ENCODE peak calls at places on chromosomes 4 and X, in ten cellular contexts. One of them, this sample, is unnamed.

GRCh38 chr4:85446462-85446861 is 28.5 kb upstream of the ARHGAP24 start:
- ATAC-seq in gastroesophageal sphincter: peak
- ATAC-seq in activated naive CD8-positive, alpha-beta T cell treated with anti-CD3 and anti-CD28 coated beads, Interleukin-2, amount 10 ng/mL, durations not matched to agents 7 days and 5 days: no peak
- ATAC-seq in CD4-positive, alpha-beta T cell: no peak
- ATAC-seq in CD8-positive, alpha-beta T cell: no peak
- ATAC-seq in activated T-cell treated with anti-CD3 and anti-CD28 coated beads, Interleukin-2, amount 50 U/mL, for 4 hours: no peak
- ATAC-seq in lung: no peak
- ATAC-seq in activated CD8-positive, alpha-beta T cell treated with anti-CD3 and anti-CD28 coated beads, Interleukin-2, amount 10 ng/mL, durations not matched to agents 7 days and 5 days: no peak
- ATAC-seq in foreskin keratinocyte: no peak
- ATAC-seq in naive thymus-derived CD8-positive, alpha-beta T cell: no peak
- ATAC-seq in this sample: no peak

GRCh38 chr4:56276547-56276946 is 110.7 kb downstream of the AASDH start:
- ATAC-seq in gastroesophageal sphincter: no peak
- ATAC-seq in activated naive CD8-positive, alpha-beta T cell treated with anti-CD3 and anti-CD28 coated beads, Interleukin-2, amount 10 ng/mL, durations not matched to agents 7 days and 5 days: no peak
- ATAC-seq in CD4-positive, alpha-beta T cell: no peak
- ATAC-seq in CD8-positive, alpha-beta T cell: no peak
- ATAC-seq in activated T-cell treated with anti-CD3 and anti-CD28 coated beads, Interleukin-2, amount 50 U/mL, for 4 hours: peak
- ATAC-seq in lung: no peak
- ATAC-seq in activated CD8-positive, alpha-beta T cell treated with anti-CD3 and anti-CD28 coated beads, Interleukin-2, amount 10 ng/mL, durations not matched to agents 7 days and 5 days: no peak
- ATAC-seq in foreskin keratinocyte: peak
- ATAC-seq in naive thymus-derived CD8-positive, alpha-beta T cell: no peak
- ATAC-seq in this sample: peak

GRCh38 chr4:47010347-47011188 is 17.2 kb upstream of the GABRA4 start:
- ATAC-seq in gastroesophageal sphincter: no peak
- ATAC-seq in activated naive CD8-positive, alpha-beta T cell treated with anti-CD3 and anti-CD28 coated beads, Interleukin-2, amount 10 ng/mL, durations not matched to agents 7 days and 5 days: peak
- ATAC-seq in CD4-positive, alpha-beta T cell: no peak
- ATAC-seq in CD8-positive, alpha-beta T cell: peak
- ATAC-seq in activated T-cell treated with anti-CD3 and anti-CD28 coated beads, Interleukin-2, amount 50 U/mL, for 4 hours: peak
- ATAC-seq in lung: no peak
- ATAC-seq in activated CD8-positive, alpha-beta T cell treated with anti-CD3 and anti-CD28 coated beads, Interleukin-2, amount 10 ng/mL, durations not matched to agents 7 days and 5 days: peak
- ATAC-seq in foreskin keratinocyte: no peak
- ATAC-seq in naive thymus-derived CD8-positive, alpha-beta T cell: no peak
- ATAC-seq in this sample: peak

GRCh38 chrX:153590961-153591956 is 7.7 kb downstream of the CCNQ start:
- ATAC-seq in gastroesophageal sphincter: no peak
- ATAC-seq in activated naive CD8-positive, alpha-beta T cell treated with anti-CD3 and anti-CD28 coated beads, Interleukin-2, amount 10 ng/mL, durations not matched to agents 7 days and 5 days: no peak
- ATAC-seq in CD4-positive, alpha-beta T cell: no peak
- ATAC-seq in CD8-positive, alpha-beta T cell: no peak
- ATAC-seq in activated T-cell treated with anti-CD3 and anti-CD28 coated beads, Interleukin-2, amount 50 U/mL, for 4 hours: no peak
- ATAC-seq in lung: no peak
- ATAC-seq in activated CD8-positive, alpha-beta T cell treated with anti-CD3 and anti-CD28 coated beads, Interleukin-2, amount 10 ng/mL, durations not matched to agents 7 days and 5 days: no peak
- ATAC-seq in foreskin keratinocyte: no peak
- ATAC-seq in naive thymus-derived CD8-positive, alpha-beta T cell: no peak
- ATAC-seq in this sample: no peak

GRCh38 chr4:74056858-74057562 is 18.5 kb upstream of the CXCL3 start:
- ATAC-seq in gastroesophageal sphincter: no peak
- ATAC-seq in activated naive CD8-positive, alpha-beta T cell treated with anti-CD3 and anti-CD28 coated beads, Interleukin-2, amount 10 ng/mL, durations not matched to agents 7 days and 5 days: no peak
- ATAC-seq in CD4-positive, alpha-beta T cell: no peak
- ATAC-seq in CD8-positive, alpha-beta T cell: no peak
- ATAC-seq in activated T-cell treated with anti-CD3 and anti-CD28 coated beads, Interleukin-2, amount 50 U/mL, for 4 hours: no peak
- ATAC-seq in lung: no peak
- ATAC-seq in activated CD8-positive, alpha-beta T cell treated with anti-CD3 and anti-CD28 coated beads, Interleukin-2, amount 10 ng/mL, durations not matched to agents 7 days and 5 days: no peak
- ATAC-seq in foreskin keratinocyte: peak
- ATAC-seq in naive thymus-derived CD8-positive, alpha-beta T cell: no peak
- ATAC-seq in this sample: no peak

GRCh38 chr4:43456383-43456782 is 563.9 kb downstream of the GRXCR1 start:
- ATAC-seq in gastroesophageal sphincter: no peak
- ATAC-seq in activated naive CD8-positive, alpha-beta T cell treated with anti-CD3 and anti-CD28 coated beads, Interleukin-2, amount 10 ng/mL, durations not matched to agents 7 days and 5 days: no peak
- ATAC-seq in CD4-positive, alpha-beta T cell: no peak
- ATAC-seq in CD8-positive, alpha-beta T cell: no peak
- ATAC-seq in activated T-cell treated with anti-CD3 and anti-CD28 coated beads, Interleukin-2, amount 50 U/mL, for 4 hours: no peak
- ATAC-seq in lung: no peak
- ATAC-seq in activated CD8-positive, alpha-beta T cell treated with anti-CD3 and anti-CD28 coated beads, Interleukin-2, amount 10 ng/mL, durations not matched to agents 7 days and 5 days: no peak
- ATAC-seq in foreskin keratinocyte: peak
- ATAC-seq in naive thymus-derived CD8-positive, alpha-beta T cell: no peak
- ATAC-seq in this sample: no peak

GRCh38 chrX:103830848-103831247 is 1.2 kb downstream of the RAB9B start:
- ATAC-seq in gastroesophageal sphincter: no peak
- ATAC-seq in activated naive CD8-positive, alpha-beta T cell treated with anti-CD3 and anti-CD28 coated beads, Interleukin-2, amount 10 ng/mL, durations not matched to agents 7 days and 5 days: no peak
- ATAC-seq in CD4-positive, alpha-beta T cell: no peak
- ATAC-seq in CD8-positive, alpha-beta T cell: no peak
- ATAC-seq in activated T-cell treated with anti-CD3 and anti-CD28 coated beads, Interleukin-2, amount 50 U/mL, for 4 hours: no peak
- ATAC-seq in lung: no peak
- ATAC-seq in activated CD8-positive, alpha-beta T cell treated with anti-CD3 and anti-CD28 coated beads, Interleukin-2, amount 10 ng/mL, durations not matched to agents 7 days and 5 days: no peak
- ATAC-seq in foreskin keratinocyte: no peak
- ATAC-seq in naive thymus-derived CD8-positive, alpha-beta T cell: no peak
- ATAC-seq in this sample: no peak

GRCh38 chrX:8811611-8812010 is 10.4 kb upstream of the FAM9A start:
- ATAC-seq in gastroesophageal sphincter: no peak
- ATAC-seq in activated naive CD8-positive, alpha-beta T cell treated with anti-CD3 and anti-CD28 coated beads, Interleukin-2, amount 10 ng/mL, durations not matched to agents 7 days and 5 days: no peak
- ATAC-seq in CD4-positive, alpha-beta T cell: no peak
- ATAC-seq in CD8-positive, alpha-beta T cell: no peak
- ATAC-seq in activated T-cell treated with anti-CD3 and anti-CD28 coated beads, Interleukin-2, amount 50 U/mL, for 4 hours: no peak
- ATAC-seq in lung: no peak
- ATAC-seq in activated CD8-positive, alpha-beta T cell treated with anti-CD3 and anti-CD28 coated beads, Interleukin-2, amount 10 ng/mL, durations not matched to agents 7 days and 5 days: no peak
- ATAC-seq in foreskin keratinocyte: no peak
- ATAC-seq in naive thymus-derived CD8-positive, alpha-beta T cell: no peak
- ATAC-seq in this sample: no peak

GRCh38 chr4:4872148-4872903 is 12.9 kb downstream of the MSX1 start:
- ATAC-seq in gastroesophageal sphincter: no peak
- ATAC-seq in activated naive CD8-positive, alpha-beta T cell treated with anti-CD3 and anti-CD28 coated beads, Interleukin-2, amount 10 ng/mL, durations not matched to agents 7 days and 5 days: no peak
- ATAC-seq in CD4-positive, alpha-beta T cell: no peak
- ATAC-seq in CD8-positive, alpha-beta T cell: no peak
- ATAC-seq in activated T-cell treated with anti-CD3 and anti-CD28 coated beads, Interleukin-2, amount 50 U/mL, for 4 hours: no peak
- ATAC-seq in lung: no peak
- ATAC-seq in activated CD8-positive, alpha-beta T cell treated with anti-CD3 and anti-CD28 coated beads, Interleukin-2, amount 10 ng/mL, durations not matched to agents 7 days and 5 days: no peak
- ATAC-seq in foreskin keratinocyte: no peak
- ATAC-seq in naive thymus-derived CD8-positive, alpha-beta T cell: no peak
- ATAC-seq in this sample: no peak

GRCh38 chr4:48108309-48109073 is 25.6 kb downstream of the TXK start:
- ATAC-seq in gastroesophageal sphincter: no peak
- ATAC-seq in activated naive CD8-positive, alpha-beta T cell treated with anti-CD3 and anti-CD28 coated beads, Interleukin-2, amount 10 ng/mL, durations not matched to agents 7 days and 5 days: no peak
- ATAC-seq in CD4-positive, alpha-beta T cell: no peak
- ATAC-seq in CD8-positive, alpha-beta T cell: no peak
- ATAC-seq in activated T-cell treated with anti-CD3 and anti-CD28 coated beads, Interleukin-2, amount 50 U/mL, for 4 hours: no peak
- ATAC-seq in lung: no peak
- ATAC-seq in activated CD8-positive, alpha-beta T cell treated with anti-CD3 and anti-CD28 coated beads, Interleukin-2, amount 10 ng/mL, durations not matched to agents 7 days and 5 days: no peak
- ATAC-seq in foreskin keratinocyte: peak
- ATAC-seq in naive thymus-derived CD8-positive, alpha-beta T cell: no peak
- ATAC-seq in this sample: no peak

GRCh38 chrX:26649534-26649933 is 433.6 kb downstream of the MAGEB5 start:
- ATAC-seq in gastroesophageal sphincter: no peak
- ATAC-seq in activated naive CD8-positive, alpha-beta T cell treated with anti-CD3 and anti-CD28 coated beads, Interleukin-2, amount 10 ng/mL, durations not matched to agents 7 days and 5 days: no peak
- ATAC-seq in CD4-positive, alpha-beta T cell: no peak
- ATAC-seq in CD8-positive, alpha-beta T cell: no peak
- ATAC-seq in activated T-cell treated with anti-CD3 and anti-CD28 coated beads, Interleukin-2, amount 50 U/mL, for 4 hours: no peak
- ATAC-seq in lung: no peak
- ATAC-seq in activated CD8-positive, alpha-beta T cell treated with anti-CD3 and anti-CD28 coated beads, Interleukin-2, amount 10 ng/mL, durations not matched to agents 7 days and 5 days: no peak
- ATAC-seq in foreskin keratinocyte: no peak
- ATAC-seq in naive thymus-derived CD8-positive, alpha-beta T cell: no peak
- ATAC-seq in this sample: no peak

GRCh38 chr4:82998898-82999297 is 11.7 kb downstream of the LIN54 start:
- ATAC-seq in gastroesophageal sphincter: no peak
- ATAC-seq in activated naive CD8-positive, alpha-beta T cell treated with anti-CD3 and anti-CD28 coated beads, Interleukin-2, amount 10 ng/mL, durations not matched to agents 7 days and 5 days: no peak
- ATAC-seq in CD4-positive, alpha-beta T cell: no peak
- ATAC-seq in CD8-positive, alpha-beta T cell: no peak
- ATAC-seq in activated T-cell treated with anti-CD3 and anti-CD28 coated beads, Interleukin-2, amount 50 U/mL, for 4 hours: no peak
- ATAC-seq in lung: no peak
- ATAC-seq in activated CD8-positive, alpha-beta T cell treated with anti-CD3 and anti-CD28 coated beads, Interleukin-2, amount 10 ng/mL, durations not matched to agents 7 days and 5 days: no peak
- ATAC-seq in foreskin keratinocyte: no peak
- ATAC-seq in naive thymus-derived CD8-positive, alpha-beta T cell: no peak
- ATAC-seq in this sample: no peak

GRCh38 chr4:168488800-168489404 is 8.0 kb upstream of the PALLD start:
- ATAC-seq in gastroesophageal sphincter: no peak
- ATAC-seq in activated naive CD8-positive, alpha-beta T cell treated with anti-CD3 and anti-CD28 coated beads, Interleukin-2, amount 10 ng/mL, durations not matched to agents 7 days and 5 days: no peak
- ATAC-seq in CD4-positive, alpha-beta T cell: no peak
- ATAC-seq in CD8-positive, alpha-beta T cell: no peak
- ATAC-seq in activated T-cell treated with anti-CD3 and anti-CD28 coated beads, Interleukin-2, amount 50 U/mL, for 4 hours: no peak
- ATAC-seq in lung: no peak
- ATAC-seq in activated CD8-positive, alpha-beta T cell treated with anti-CD3 and anti-CD28 coated beads, Interleukin-2, amount 10 ng/mL, durations not matched to agents 7 days and 5 days: no peak
- ATAC-seq in foreskin keratinocyte: no peak
- ATAC-seq in naive thymus-derived CD8-positive, alpha-beta T cell: no peak
- ATAC-seq in this sample: no peak

GRCh38 chrX:1465261-1466231 is 12.8 kb upstream of the ASMTL start:
- ATAC-seq in gastroesophageal sphincter: no peak
- ATAC-seq in activated naive CD8-positive, alpha-beta T cell treated with anti-CD3 and anti-CD28 coated beads, Interleukin-2, amount 10 ng/mL, durations not matched to agents 7 days and 5 days: no peak
- ATAC-seq in CD4-positive, alpha-beta T cell: no peak
- ATAC-seq in CD8-positive, alpha-beta T cell: no peak
- ATAC-seq in activated T-cell treated with anti-CD3 and anti-CD28 coated beads, Interleukin-2, amount 50 U/mL, for 4 hours: no peak
- ATAC-seq in lung: no peak
- ATAC-seq in activated CD8-positive, alpha-beta T cell treated with anti-CD3 and anti-CD28 coated beads, Interleukin-2, amount 10 ng/mL, durations not matched to agents 7 days and 5 days: no peak
- ATAC-seq in foreskin keratinocyte: no peak
- ATAC-seq in naive thymus-derived CD8-positive, alpha-beta T cell: no peak
- ATAC-seq in this sample: no peak

GRCh38 chr4:157271166-157271869 is 50.8 kb downstream of the GRIA2 start:
- ATAC-seq in gastroesophageal sphincter: no peak
- ATAC-seq in activated naive CD8-positive, alpha-beta T cell treated with anti-CD3 and anti-CD28 coated beads, Interleukin-2, amount 10 ng/mL, durations not matched to agents 7 days and 5 days: no peak
- ATAC-seq in CD4-positive, alpha-beta T cell: no peak
- ATAC-seq in CD8-positive, alpha-beta T cell: no peak
- ATAC-seq in activated T-cell treated with anti-CD3 and anti-CD28 coated beads, Interleukin-2, amount 50 U/mL, for 4 hours: no peak
- ATAC-seq in lung: no peak
- ATAC-seq in activated CD8-positive, alpha-beta T cell treated with anti-CD3 and anti-CD28 coated beads, Interleukin-2, amount 10 ng/mL, durations not matched to agents 7 days and 5 days: no peak
- ATAC-seq in foreskin keratinocyte: peak
- ATAC-seq in naive thymus-derived CD8-positive, alpha-beta T cell: no peak
- ATAC-seq in this sample: no peak

GRCh38 chr4:151666501-151666900 is 94.3 kb downstream of the GATB start:
- ATAC-seq in gastroesophageal sphincter: no peak
- ATAC-seq in activated naive CD8-positive, alpha-beta T cell treated with anti-CD3 and anti-CD28 coated beads, Interleukin-2, amount 10 ng/mL, durations not matched to agents 7 days and 5 days: no peak
- ATAC-seq in CD4-positive, alpha-beta T cell: no peak
- ATAC-seq in CD8-positive, alpha-beta T cell: no peak
- ATAC-seq in activated T-cell treated with anti-CD3 and anti-CD28 coated beads, Interleukin-2, amount 50 U/mL, for 4 hours: no peak
- ATAC-seq in lung: no peak
- ATAC-seq in activated CD8-positive, alpha-beta T cell treated with anti-CD3 and anti-CD28 coated beads, Interleukin-2, amount 10 ng/mL, durations not matched to agents 7 days and 5 days: no peak
- ATAC-seq in foreskin keratinocyte: no peak
- ATAC-seq in naive thymus-derived CD8-positive, alpha-beta T cell: no peak
- ATAC-seq in this sample: no peak

GRCh38 chr4:165991325-165992180 is 118.5 kb downstream of the TLL1 start:
- ATAC-seq in gastroesophageal sphincter: no peak
- ATAC-seq in activated naive CD8-positive, alpha-beta T cell treated with anti-CD3 and anti-CD28 coated beads, Interleukin-2, amount 10 ng/mL, durations not matched to agents 7 days and 5 days: no peak
- ATAC-seq in CD4-positive, alpha-beta T cell: no peak
- ATAC-seq in CD8-positive, alpha-beta T cell: no peak
- ATAC-seq in activated T-cell treated with anti-CD3 and anti-CD28 coated beads, Interleukin-2, amount 50 U/mL, for 4 hours: no peak
- ATAC-seq in lung: no peak
- ATAC-seq in activated CD8-positive, alpha-beta T cell treated with anti-CD3 and anti-CD28 coated beads, Interleukin-2, amount 10 ng/mL, durations not matched to agents 7 days and 5 days: no peak
- ATAC-seq in foreskin keratinocyte: no peak
- ATAC-seq in naive thymus-derived CD8-positive, alpha-beta T cell: no peak
- ATAC-seq in this sample: no peak

GRCh38 chr4:23878235-23878861 is 11.5 kb downstream of the PPARGC1A start:
- ATAC-seq in gastroesophageal sphincter: no peak
- ATAC-seq in activated naive CD8-positive, alpha-beta T cell treated with anti-CD3 and anti-CD28 coated beads, Interleukin-2, amount 10 ng/mL, durations not matched to agents 7 days and 5 days: no peak
- ATAC-seq in CD4-positive, alpha-beta T cell: no peak
- ATAC-seq in CD8-positive, alpha-beta T cell: no peak
- ATAC-seq in activated T-cell treated with anti-CD3 and anti-CD28 coated beads, Interleukin-2, amount 50 U/mL, for 4 hours: no peak
- ATAC-seq in lung: no peak
- ATAC-seq in activated CD8-positive, alpha-beta T cell treated with anti-CD3 and anti-CD28 coated beads, Interleukin-2, amount 10 ng/mL, durations not matched to agents 7 days and 5 days: no peak
- ATAC-seq in foreskin keratinocyte: no peak
- ATAC-seq in naive thymus-derived CD8-positive, alpha-beta T cell: no peak
- ATAC-seq in this sample: no peak

GRCh38 chrX:149950681-149951080 is 12.4 kb upstream of the EOLA2 start:
- ATAC-seq in gastroesophageal sphincter: no peak
- ATAC-seq in activated naive CD8-positive, alpha-beta T cell treated with anti-CD3 and anti-CD28 coated beads, Interleukin-2, amount 10 ng/mL, durations not matched to agents 7 days and 5 days: no peak
- ATAC-seq in CD4-positive, alpha-beta T cell: no peak
- ATAC-seq in CD8-positive, alpha-beta T cell: no peak
- ATAC-seq in activated T-cell treated with anti-CD3 and anti-CD28 coated beads, Interleukin-2, amount 50 U/mL, for 4 hours: no peak
- ATAC-seq in lung: no peak
- ATAC-seq in activated CD8-positive, alpha-beta T cell treated with anti-CD3 and anti-CD28 coated beads, Interleukin-2, amount 10 ng/mL, durations not matched to agents 7 days and 5 days: no peak
- ATAC-seq in foreskin keratinocyte: no peak
- ATAC-seq in naive thymus-derived CD8-positive, alpha-beta T cell: no peak
- ATAC-seq in this sample: no peak

GRCh38 chr4:71441186-71442169 is 102.7 kb downstream of the SLC4A4 start:
- ATAC-seq in gastroesophageal sphincter: no peak
- ATAC-seq in activated naive CD8-positive, alpha-beta T cell treated with anti-CD3 and anti-CD28 coated beads, Interleukin-2, amount 10 ng/mL, durations not matched to agents 7 days and 5 days: no peak
- ATAC-seq in CD4-positive, alpha-beta T cell: no peak
- ATAC-seq in CD8-positive, alpha-beta T cell: no peak
- ATAC-seq in activated T-cell treated with anti-CD3 and anti-CD28 coated beads, Interleukin-2, amount 50 U/mL, for 4 hours: no peak
- ATAC-seq in lung: no peak
- ATAC-seq in activated CD8-positive, alpha-beta T cell treated with anti-CD3 and anti-CD28 coated beads, Interleukin-2, amount 10 ng/mL, durations not matched to agents 7 days and 5 days: no peak
- ATAC-seq in foreskin keratinocyte: peak
- ATAC-seq in naive thymus-derived CD8-positive, alpha-beta T cell: no peak
- ATAC-seq in this sample: no peak

GRCh38 chr4:90419124-90419711 is 292.0 kb downstream of the CCSER1 start:
- ATAC-seq in gastroesophageal sphincter: no peak
- ATAC-seq in activated naive CD8-positive, alpha-beta T cell treated with anti-CD3 and anti-CD28 coated beads, Interleukin-2, amount 10 ng/mL, durations not matched to agents 7 days and 5 days: no peak
- ATAC-seq in CD4-positive, alpha-beta T cell: no peak
- ATAC-seq in CD8-positive, alpha-beta T cell: no peak
- ATAC-seq in activated T-cell treated with anti-CD3 and anti-CD28 coated beads, Interleukin-2, amount 50 U/mL, for 4 hours: no peak
- ATAC-seq in lung: no peak
- ATAC-seq in activated CD8-positive, alpha-beta T cell treated with anti-CD3 and anti-CD28 coated beads, Interleukin-2, amount 10 ng/mL, durations not matched to agents 7 days and 5 days: no peak
- ATAC-seq in foreskin keratinocyte: peak
- ATAC-seq in naive thymus-derived CD8-positive, alpha-beta T cell: no peak
- ATAC-seq in this sample: peak

GRCh38 chr4:165541773-165542459 is 163.1 kb downstream of the CPE start:
- ATAC-seq in gastroesophageal sphincter: no peak
- ATAC-seq in activated naive CD8-positive, alpha-beta T cell treated with anti-CD3 and anti-CD28 coated beads, Interleukin-2, amount 10 ng/mL, durations not matched to agents 7 days and 5 days: peak
- ATAC-seq in CD4-positive, alpha-beta T cell: peak
- ATAC-seq in CD8-positive, alpha-beta T cell: no peak
- ATAC-seq in activated T-cell treated with anti-CD3 and anti-CD28 coated beads, Interleukin-2, amount 50 U/mL, for 4 hours: no peak
- ATAC-seq in lung: no peak
- ATAC-seq in activated CD8-positive, alpha-beta T cell treated with anti-CD3 and anti-CD28 coated beads, Interleukin-2, amount 10 ng/mL, durations not matched to agents 7 days and 5 days: peak
- ATAC-seq in foreskin keratinocyte: no peak
- ATAC-seq in naive thymus-derived CD8-positive, alpha-beta T cell: no peak
- ATAC-seq in this sample: peak

GRCh38 chr4:160505724-160506123 is 1402.8 kb downstream of the RAPGEF2 start:
- ATAC-seq in gastroesophageal sphincter: no peak
- ATAC-seq in activated naive CD8-positive, alpha-beta T cell treated with anti-CD3 and anti-CD28 coated beads, Interleukin-2, amount 10 ng/mL, durations not matched to agents 7 days and 5 days: no peak
- ATAC-seq in CD4-positive, alpha-beta T cell: no peak
- ATAC-seq in CD8-positive, alpha-beta T cell: no peak
- ATAC-seq in activated T-cell treated with anti-CD3 and anti-CD28 coated beads, Interleukin-2, amount 50 U/mL, for 4 hours: no peak
- ATAC-seq in lung: no peak
- ATAC-seq in activated CD8-positive, alpha-beta T cell treated with anti-CD3 and anti-CD28 coated beads, Interleukin-2, amount 10 ng/mL, durations not matched to agents 7 days and 5 days: no peak
- ATAC-seq in foreskin keratinocyte: no peak
- ATAC-seq in naive thymus-derived CD8-positive, alpha-beta T cell: no peak
- ATAC-seq in this sample: no peak

GRCh38 chr4:176575141-176575731 is 217.5 kb downstream of the VEGFC start:
- ATAC-seq in gastroesophageal sphincter: peak
- ATAC-seq in activated naive CD8-positive, alpha-beta T cell treated with anti-CD3 and anti-CD28 coated beads, Interleukin-2, amount 10 ng/mL, durations not matched to agents 7 days and 5 days: no peak
- ATAC-seq in CD4-positive, alpha-beta T cell: no peak
- ATAC-seq in CD8-positive, alpha-beta T cell: no peak
- ATAC-seq in activated T-cell treated with anti-CD3 and anti-CD28 coated beads, Interleukin-2, amount 50 U/mL, for 4 hours: no peak
- ATAC-seq in lung: no peak
- ATAC-seq in activated CD8-positive, alpha-beta T cell treated with anti-CD3 and anti-CD28 coated beads, Interleukin-2, amount 10 ng/mL, durations not matched to agents 7 days and 5 days: no peak
- ATAC-seq in foreskin keratinocyte: no peak
- ATAC-seq in naive thymus-derived CD8-positive, alpha-beta T cell: no peak
- ATAC-seq in this sample: no peak

GRCh38 chr4:89829470-89830138 is 7.4 kb downstream of the SNCA start:
- ATAC-seq in gastroesophageal sphincter: peak
- ATAC-seq in activated naive CD8-positive, alpha-beta T cell treated with anti-CD3 and anti-CD28 coated beads, Interleukin-2, amount 10 ng/mL, durations not matched to agents 7 days and 5 days: peak
- ATAC-seq in CD4-positive, alpha-beta T cell: peak
- ATAC-seq in CD8-positive, alpha-beta T cell: peak
- ATAC-seq in activated T-cell treated with anti-CD3 and anti-CD28 coated beads, Interleukin-2, amount 50 U/mL, for 4 hours: peak
- ATAC-seq in lung: peak
- ATAC-seq in activated CD8-positive, alpha-beta T cell treated with anti-CD3 and anti-CD28 coated beads, Interleukin-2, amount 10 ng/mL, durations not matched to agents 7 days and 5 days: peak
- ATAC-seq in foreskin keratinocyte: no peak
- ATAC-seq in naive thymus-derived CD8-positive, alpha-beta T cell: peak
- ATAC-seq in this sample: peak

This sample was measured in activated T-helper 17 cell treated with anti-CD3 and anti-CD28 coated beads, Interleukin-2, amount 50 U/mL, for 72 hours.